ENCODE peak calls at places on chromosomes 11 and 22, in six cellular contexts. M, A, Y, K, X and E are unnamed samples.

GRCh38 chr11:5684627-5685362 is at the start of gene TRIM5:
- DNase-seq in M (peak; percentile 98), A (peak; percentile 88), Y (peak; percentile 76), K (peak; percentile 99), X (peak; percentile 93), E (peak; percentile 66)

GRCh38 chr11:72813740-72814138 is 472 bp upstream of the ATG16L2 start:
- DNase-seq in M (no peak), A (peak; percentile 93), Y (peak; percentile 74), K (peak; percentile 87), X (peak; percentile 75), E (no peak)

GRCh38 chr11:48012051-48012391 is 31.7 kb downstream of the PTPRJ start:
- DNase-seq in M (no peak), A (no peak), Y (peak; percentile 50), K (no peak), X (no peak), E (no peak)

GRCh38 chr11:18727499-18728236 is 1.7 kb upstream of the IGSF22 start:
- DNase-seq in M (peak; percentile 11), A (no peak), Y (peak; percentile 33), K (peak; percentile 32), X (peak; percentile 35), E (peak; percentile 26)

GRCh38 chr22:29032584-29032983 is 29.0 kb downstream of the C22orf31 start:
- DNase-seq in M (peak; percentile 5), A (no peak), Y (no peak), K (peak; percentile 16), X (peak; percentile 63), E (no peak)

GRCh38 chr22:19292262-19293230 is 1.0 kb upstream of the CLTCL1 start:
- DNase-seq in M (no peak), A (peak; percentile 45), Y (peak; percentile 7), K (peak; percentile 85), X (peak; percentile 69), E (peak; percentile 13)

GRCh38 chr22:33519140-33519973 is 400.9 kb downstream of the LARGE1 start:
- DNase-seq in M (peak; percentile 46), A (no peak), Y (peak; percentile 0), K (peak; percentile 75), X (peak; percentile 50), E (no peak)

GRCh38 chr11:5622802-5623201 is 2.0 kb upstream of the TRIM34 start:
- DNase-seq in M (no peak), A (no peak), Y (no peak), K (no peak), X (no peak), E (no peak)

GRCh38 chr11:27217948-27218410 is 145.0 kb downstream of the CCDC34 start:
- DNase-seq in M (peak; percentile 92), A (no peak), Y (no peak), K (peak; percentile 74), X (peak; percentile 69), E (no peak)

GRCh38 chr22:32967285-32968101 is 90.7 kb downstream of the SYN3 start:
- DNase-seq in M (no peak), A (no peak), Y (no peak), K (no peak), X (no peak), E (no peak)

GRCh38 chr11:103927535-103927934 is 108.9 kb upstream of the DDI1 start:
- DNase-seq in M (peak; percentile 36), A (no peak), Y (no peak), K (peak; percentile 32), X (no peak), E (no peak)

GRCh38 chr22:36358533-36359171 is 29.1 kb downstream of the MYH9 start:
- DNase-seq in M (no peak), A (no peak), Y (no peak), K (peak; percentile 63), X (no peak), E (no peak)

GRCh38 chr11:30583505-30584280 is 2.5 kb downstream of the MPPED2 start:
- DNase-seq in M (no peak), A (peak; percentile 37), Y (no peak), K (no peak), X (peak; percentile 15), E (no peak)

GRCh38 chr11:84855846-84856245 is 771.3 kb downstream of the DLG2 start:
- DNase-seq in M (peak; percentile 44), A (no peak), Y (no peak), K (peak; percentile 84), X (no peak), E (no peak)

GRCh38 chr22:39259698-39260097 is 14.9 kb upstream of the PDGFB start:
- DNase-seq in M (no peak), A (no peak), Y (no peak), K (no peak), X (no peak), E (no peak)

GRCh38 chr22:43922123-43922522 is 1.5 kb upstream of the PNPLA3 start:
- DNase-seq in M (no peak), A (no peak), Y (no peak), K (no peak), X (no peak), E (no peak)

GRCh38 chr22:20432244-20432686 is 5.4 kb downstream of the SCARF2 start:
- DNase-seq in M (no peak), A (peak; percentile 11), Y (no peak), K (no peak), X (no peak), E (no peak)